ENCODE peak calls at places on chromosome 16, in five cellular contexts. One of them, this sample, is unnamed.

GRCh38 chr16:57133911-57134310 is 41.5 kb downstream of the CPNE2 start:
- DNase-seq in activated effector memory CD4-positive, alpha-beta T cell treated with Interleukin-2 at 50 U/mL for 16 hours: no peak
- DNase-seq in aorta: peak
- DNase-seq in stimulated activated CD4-positive, alpha-beta T cell treated with anti-CD3 and anti-CD28 coated beads, Interleukin-4, amount 100 ng/mL, for 4 hours: no peak
- DNase-seq in skeletal muscle cell: no peak
- DNase-seq in this sample: no peak

GRCh38 chr16:84044108-84044488 is 1.5 kb upstream of the SLC38A8 start:
- DNase-seq in activated effector memory CD4-positive, alpha-beta T cell treated with Interleukin-2 at 50 U/mL for 16 hours: no peak
- DNase-seq in aorta: peak
- DNase-seq in stimulated activated CD4-positive, alpha-beta T cell treated with anti-CD3 and anti-CD28 coated beads, Interleukin-4, amount 100 ng/mL, for 4 hours: no peak
- DNase-seq in skeletal muscle cell: no peak
- DNase-seq in this sample: no peak

GRCh38 chr16:35391328-35391727 is 1931.9 kb downstream of the TP53TG3F start:
- DNase-seq in activated effector memory CD4-positive, alpha-beta T cell treated with Interleukin-2 at 50 U/mL for 16 hours: no peak
- DNase-seq in aorta: no peak
- DNase-seq in stimulated activated CD4-positive, alpha-beta T cell treated with anti-CD3 and anti-CD28 coated beads, Interleukin-4, amount 100 ng/mL, for 4 hours: no peak
- DNase-seq in skeletal muscle cell: no peak
- DNase-seq in this sample: no peak

GRCh38 chr16:31198207-31198882 is 4.2 kb downstream of the PYCARD start:
- DNase-seq in activated effector memory CD4-positive, alpha-beta T cell treated with Interleukin-2 at 50 U/mL for 16 hours: no peak
- DNase-seq in aorta: peak
- DNase-seq in stimulated activated CD4-positive, alpha-beta T cell treated with anti-CD3 and anti-CD28 coated beads, Interleukin-4, amount 100 ng/mL, for 4 hours: no peak
- DNase-seq in skeletal muscle cell: no peak
- DNase-seq in this sample: no peak

GRCh38 chr16:58426960-58427359 is 34.7 kb downstream of the GINS3 start:
- DNase-seq in activated effector memory CD4-positive, alpha-beta T cell treated with Interleukin-2 at 50 U/mL for 16 hours: no peak
- DNase-seq in aorta: no peak
- DNase-seq in stimulated activated CD4-positive, alpha-beta T cell treated with anti-CD3 and anti-CD28 coated beads, Interleukin-4, amount 100 ng/mL, for 4 hours: no peak
- DNase-seq in skeletal muscle cell: no peak
- DNase-seq in this sample: no peak

GRCh38 chr16:69725480-69726312 is 664 bp downstream of the NQO1 start:
- DNase-seq in activated effector memory CD4-positive, alpha-beta T cell treated with Interleukin-2 at 50 U/mL for 16 hours: no peak
- DNase-seq in aorta: no peak
- DNase-seq in stimulated activated CD4-positive, alpha-beta T cell treated with anti-CD3 and anti-CD28 coated beads, Interleukin-4, amount 100 ng/mL, for 4 hours: no peak
- DNase-seq in skeletal muscle cell: no peak
- DNase-seq in this sample: no peak

GRCh38 chr16:88685156-88686061 is 898 bp downstream of the SNAI3 start:
- DNase-seq in activated effector memory CD4-positive, alpha-beta T cell treated with Interleukin-2 at 50 U/mL for 16 hours: peak
- DNase-seq in aorta: no peak
- DNase-seq in stimulated activated CD4-positive, alpha-beta T cell treated with anti-CD3 and anti-CD28 coated beads, Interleukin-4, amount 100 ng/mL, for 4 hours: peak
- DNase-seq in skeletal muscle cell: no peak
- DNase-seq in this sample: no peak

GRCh38 chr16:70433456-70434103 is 5.3 kb downstream of the ST3GAL2 start:
- DNase-seq in activated effector memory CD4-positive, alpha-beta T cell treated with Interleukin-2 at 50 U/mL for 16 hours: no peak
- DNase-seq in aorta: peak
- DNase-seq in stimulated activated CD4-positive, alpha-beta T cell treated with anti-CD3 and anti-CD28 coated beads, Interleukin-4, amount 100 ng/mL, for 4 hours: no peak
- DNase-seq in skeletal muscle cell: peak
- DNase-seq in this sample: no peak

GRCh38 chr16:9092963-9093477 is 1.6 kb downstream of the HAPSTR1 start:
- DNase-seq in activated effector memory CD4-positive, alpha-beta T cell treated with Interleukin-2 at 50 U/mL for 16 hours: peak
- DNase-seq in aorta: peak
- DNase-seq in stimulated activated CD4-positive, alpha-beta T cell treated with anti-CD3 and anti-CD28 coated beads, Interleukin-4, amount 100 ng/mL, for 4 hours: no peak
- DNase-seq in skeletal muscle cell: no peak
- DNase-seq in this sample: peak

GRCh38 chr16:27238016-27238587 is 30.5 kb downstream of the NSMCE1 start:
- DNase-seq in activated effector memory CD4-positive, alpha-beta T cell treated with Interleukin-2 at 50 U/mL for 16 hours: no peak
- DNase-seq in aorta: peak
- DNase-seq in stimulated activated CD4-positive, alpha-beta T cell treated with anti-CD3 and anti-CD28 coated beads, Interleukin-4, amount 100 ng/mL, for 4 hours: peak
- DNase-seq in skeletal muscle cell: no peak
- DNase-seq in this sample: no peak

GRCh38 chr16:30983289-30983889 is 1.6 kb upstream of the HSD3B7 start:
- DNase-seq in activated effector memory CD4-positive, alpha-beta T cell treated with Interleukin-2 at 50 U/mL for 16 hours: no peak
- DNase-seq in aorta: no peak
- DNase-seq in stimulated activated CD4-positive, alpha-beta T cell treated with anti-CD3 and anti-CD28 coated beads, Interleukin-4, amount 100 ng/mL, for 4 hours: no peak
- DNase-seq in skeletal muscle cell: no peak
- DNase-seq in this sample: no peak

GRCh38 chr16:64144612-64145011 is 977.3 kb downstream of the CDH11 start:
- DNase-seq in activated effector memory CD4-positive, alpha-beta T cell treated with Interleukin-2 at 50 U/mL for 16 hours: no peak
- DNase-seq in aorta: no peak
- DNase-seq in stimulated activated CD4-positive, alpha-beta T cell treated with anti-CD3 and anti-CD28 coated beads, Interleukin-4, amount 100 ng/mL, for 4 hours: no peak
- DNase-seq in skeletal muscle cell: no peak
- DNase-seq in this sample: no peak

GRCh38 chr16:14215941-14216340 is 144.8 kb downstream of the MRTFB start:
- DNase-seq in activated effector memory CD4-positive, alpha-beta T cell treated with Interleukin-2 at 50 U/mL for 16 hours: no peak
- DNase-seq in aorta: no peak
- DNase-seq in stimulated activated CD4-positive, alpha-beta T cell treated with anti-CD3 and anti-CD28 coated beads, Interleukin-4, amount 100 ng/mL, for 4 hours: no peak
- DNase-seq in skeletal muscle cell: no peak
- DNase-seq in this sample: no peak

GRCh38 chr16:24748242-24748641 is 18.8 kb downstream of the TNRC6A start:
- DNase-seq in activated effector memory CD4-positive, alpha-beta T cell treated with Interleukin-2 at 50 U/mL for 16 hours: no peak
- DNase-seq in aorta: peak
- DNase-seq in stimulated activated CD4-positive, alpha-beta T cell treated with anti-CD3 and anti-CD28 coated beads, Interleukin-4, amount 100 ng/mL, for 4 hours: no peak
- DNase-seq in skeletal muscle cell: peak
- DNase-seq in this sample: no peak

GRCh38 chr16:74226361-74226979 is 70.1 kb upstream of the PSMD7 start:
- DNase-seq in activated effector memory CD4-positive, alpha-beta T cell treated with Interleukin-2 at 50 U/mL for 16 hours: no peak
- DNase-seq in aorta: no peak
- DNase-seq in stimulated activated CD4-positive, alpha-beta T cell treated with anti-CD3 and anti-CD28 coated beads, Interleukin-4, amount 100 ng/mL, for 4 hours: no peak
- DNase-seq in skeletal muscle cell: no peak
- DNase-seq in this sample: no peak

GRCh38 chr16:81537721-81538561 is 93.3 kb downstream of the CMIP start:
- DNase-seq in activated effector memory CD4-positive, alpha-beta T cell treated with Interleukin-2 at 50 U/mL for 16 hours: no peak
- DNase-seq in aorta: peak
- DNase-seq in stimulated activated CD4-positive, alpha-beta T cell treated with anti-CD3 and anti-CD28 coated beads, Interleukin-4, amount 100 ng/mL, for 4 hours: no peak
- DNase-seq in skeletal muscle cell: peak
- DNase-seq in this sample: no peak

GRCh38 chr16:77298638-77299360 is 99.6 kb downstream of the SYCE1L start:
- DNase-seq in activated effector memory CD4-positive, alpha-beta T cell treated with Interleukin-2 at 50 U/mL for 16 hours: no peak
- DNase-seq in aorta: no peak
- DNase-seq in stimulated activated CD4-positive, alpha-beta T cell treated with anti-CD3 and anti-CD28 coated beads, Interleukin-4, amount 100 ng/mL, for 4 hours: no peak
- DNase-seq in skeletal muscle cell: peak
- DNase-seq in this sample: no peak

GRCh38 chr16:2968738-2969544 is at the start of gene PAQR4:
- DNase-seq in activated effector memory CD4-positive, alpha-beta T cell treated with Interleukin-2 at 50 U/mL for 16 hours: peak
- DNase-seq in aorta: peak
- DNase-seq in stimulated activated CD4-positive, alpha-beta T cell treated with anti-CD3 and anti-CD28 coated beads, Interleukin-4, amount 100 ng/mL, for 4 hours: peak
- DNase-seq in skeletal muscle cell: peak
- DNase-seq in this sample: peak

GRCh38 chr16:50386819-50387218 is 18.0 kb upstream of the BRD7 start:
- DNase-seq in activated effector memory CD4-positive, alpha-beta T cell treated with Interleukin-2 at 50 U/mL for 16 hours: no peak
- DNase-seq in aorta: no peak
- DNase-seq in stimulated activated CD4-positive, alpha-beta T cell treated with anti-CD3 and anti-CD28 coated beads, Interleukin-4, amount 100 ng/mL, for 4 hours: no peak
- DNase-seq in skeletal muscle cell: no peak
- DNase-seq in this sample: no peak

GRCh38 chr16:78530283-78530682 is 430.8 kb downstream of the WWOX start:
- DNase-seq in activated effector memory CD4-positive, alpha-beta T cell treated with Interleukin-2 at 50 U/mL for 16 hours: no peak
- DNase-seq in aorta: no peak
- DNase-seq in stimulated activated CD4-positive, alpha-beta T cell treated with anti-CD3 and anti-CD28 coated beads, Interleukin-4, amount 100 ng/mL, for 4 hours: no peak
- DNase-seq in skeletal muscle cell: no peak
- DNase-seq in this sample: no peak

GRCh38 chr16:67780847-67781547 is 25.4 kb downstream of the RANBP10 start:
- DNase-seq in activated effector memory CD4-positive, alpha-beta T cell treated with Interleukin-2 at 50 U/mL for 16 hours: no peak
- DNase-seq in aorta: no peak
- DNase-seq in stimulated activated CD4-positive, alpha-beta T cell treated with anti-CD3 and anti-CD28 coated beads, Interleukin-4, amount 100 ng/mL, for 4 hours: no peak
- DNase-seq in skeletal muscle cell: no peak
- DNase-seq in this sample: no peak

GRCh38 chr16:80463303-80463702 is 77.5 kb upstream of the DYNLRB2 start:
- DNase-seq in activated effector memory CD4-positive, alpha-beta T cell treated with Interleukin-2 at 50 U/mL for 16 hours: no peak
- DNase-seq in aorta: no peak
- DNase-seq in stimulated activated CD4-positive, alpha-beta T cell treated with anti-CD3 and anti-CD28 coated beads, Interleukin-4, amount 100 ng/mL, for 4 hours: no peak
- DNase-seq in skeletal muscle cell: no peak
- DNase-seq in this sample: no peak

GRCh38 chr16:22694887-22695382 is 119.0 kb upstream of the HS3ST2 start:
- DNase-seq in activated effector memory CD4-positive, alpha-beta T cell treated with Interleukin-2 at 50 U/mL for 16 hours: no peak
- DNase-seq in aorta: no peak
- DNase-seq in stimulated activated CD4-positive, alpha-beta T cell treated with anti-CD3 and anti-CD28 coated beads, Interleukin-4, amount 100 ng/mL, for 4 hours: no peak
- DNase-seq in skeletal muscle cell: peak
- DNase-seq in this sample: no peak

GRCh38 chr16:4093495-4094137 is 22.6 kb downstream of the ADCY9 start:
- DNase-seq in activated effector memory CD4-positive, alpha-beta T cell treated with Interleukin-2 at 50 U/mL for 16 hours: no peak
- DNase-seq in aorta: peak
- DNase-seq in stimulated activated CD4-positive, alpha-beta T cell treated with anti-CD3 and anti-CD28 coated beads, Interleukin-4, amount 100 ng/mL, for 4 hours: no peak
- DNase-seq in skeletal muscle cell: no peak
- DNase-seq in this sample: no peak

GRCh38 chr16:86554599-86554916 is 477 bp downstream of the MTHFSD start:
- DNase-seq in activated effector memory CD4-positive, alpha-beta T cell treated with Interleukin-2 at 50 U/mL for 16 hours: no peak
- DNase-seq in aorta: no peak
- DNase-seq in stimulated activated CD4-positive, alpha-beta T cell treated with anti-CD3 and anti-CD28 coated beads, Interleukin-4, amount 100 ng/mL, for 4 hours: no peak
- DNase-seq in skeletal muscle cell: no peak
- DNase-seq in this sample: no peak

GRCh38 chr16:49883111-49883829 is 27.4 kb upstream of the ZNF423 start:
- DNase-seq in activated effector memory CD4-positive, alpha-beta T cell treated with Interleukin-2 at 50 U/mL for 16 hours: no peak
- DNase-seq in aorta: no peak
- DNase-seq in stimulated activated CD4-positive, alpha-beta T cell treated with anti-CD3 and anti-CD28 coated beads, Interleukin-4, amount 100 ng/mL, for 4 hours: no peak
- DNase-seq in skeletal muscle cell: no peak
- DNase-seq in this sample: no peak

GRCh38 chr16:88451586-88452484 is 1.2 kb upstream of the ZFPM1 start:
- DNase-seq in activated effector memory CD4-positive, alpha-beta T cell treated with Interleukin-2 at 50 U/mL for 16 hours: no peak
- DNase-seq in aorta: peak
- DNase-seq in stimulated activated CD4-positive, alpha-beta T cell treated with anti-CD3 and anti-CD28 coated beads, Interleukin-4, amount 100 ng/mL, for 4 hours: peak
- DNase-seq in skeletal muscle cell: no peak
- DNase-seq in this sample: no peak

GRCh38 chr16:71426069-71426879 is 15.6 kb downstream of the TLE7 start:
- DNase-seq in activated effector memory CD4-positive, alpha-beta T cell treated with Interleukin-2 at 50 U/mL for 16 hours: no peak
- DNase-seq in aorta: no peak
- DNase-seq in stimulated activated CD4-positive, alpha-beta T cell treated with anti-CD3 and anti-CD28 coated beads, Interleukin-4, amount 100 ng/mL, for 4 hours: no peak
- DNase-seq in skeletal muscle cell: peak
- DNase-seq in this sample: no peak

GRCh38 chr16:30948087-30948955 is 547 bp upstream of the ORAI3 start:
- DNase-seq in activated effector memory CD4-positive, alpha-beta T cell treated with Interleukin-2 at 50 U/mL for 16 hours: no peak
- DNase-seq in aorta: peak
- DNase-seq in stimulated activated CD4-positive, alpha-beta T cell treated with anti-CD3 and anti-CD28 coated beads, Interleukin-4, amount 100 ng/mL, for 4 hours: no peak
- DNase-seq in skeletal muscle cell: peak
- DNase-seq in this sample: peak

GRCh38 chr16:30748634-30749445 is 615 bp downstream of the PHKG2 start:
- DNase-seq in activated effector memory CD4-positive, alpha-beta T cell treated with Interleukin-2 at 50 U/mL for 16 hours: no peak
- DNase-seq in aorta: no peak
- DNase-seq in stimulated activated CD4-positive, alpha-beta T cell treated with anti-CD3 and anti-CD28 coated beads, Interleukin-4, amount 100 ng/mL, for 4 hours: no peak
- DNase-seq in skeletal muscle cell: peak
- DNase-seq in this sample: no peak

This sample was measured in activated B cell treated with CpG ODN at 0.5 μM for 24 hours.